ENCODE peak calls at places on chromosomes 12 and 14, in eight cellular contexts. One of them, this sample, is unnamed.

GRCh38 chr14:26204954-26205479 is 392.8 kb downstream of the NOVA1 start:
- DNase-seq in brain microvascular endothelial cell: no peak
- DNase-seq in thyroid gland: peak; percentile 39
- DNase-seq in effector memory CD4-positive, alpha-beta T cell: no peak
- DNase-seq in ovary: peak; percentile 36
- DNase-seq in adrenal gland: no peak
- DNase-seq in CD8-positive, alpha-beta T cell: no peak
- DNase-seq in CD4-positive, CD25-positive, alpha-beta regulatory T cell: no peak
- DNase-seq in this sample: no peak

GRCh38 chr14:103427485-103428443 is 42.5 kb downstream of the MARK3 start:
- DNase-seq in CD8-positive, alpha-beta T cell: no peak
- DNase-seq in ovary: peak; percentile 57
- DNase-seq in thyroid gland: no peak
- DNase-seq in brain microvascular endothelial cell: peak; percentile 80
- DNase-seq in effector memory CD4-positive, alpha-beta T cell: peak; percentile 2
- DNase-seq in adrenal gland: peak; percentile 86
- DNase-seq in CD4-positive, CD25-positive, alpha-beta regulatory T cell: peak; percentile 62
- DNase-seq in this sample: no peak

GRCh38 chr14:95774265-95775160 is 60.6 kb upstream of the TCL1A start:
- DNase-seq in ovary: peak; percentile 12
- DNase-seq in CD4-positive, CD25-positive, alpha-beta regulatory T cell: peak; percentile 53
- DNase-seq in adrenal gland: peak; percentile 32
- DNase-seq in effector memory CD4-positive, alpha-beta T cell: peak; percentile 2
- DNase-seq in CD8-positive, alpha-beta T cell: peak; percentile 33
- DNase-seq in brain microvascular endothelial cell: peak; percentile 54
- DNase-seq in thyroid gland: peak; percentile 23
- DNase-seq in this sample: no peak

GRCh38 chr12:77236066-77236465 is 170.7 kb upstream of the E2F7 start:
- DNase-seq in adrenal gland: no peak
- DNase-seq in CD8-positive, alpha-beta T cell: no peak
- DNase-seq in effector memory CD4-positive, alpha-beta T cell: no peak
- DNase-seq in thyroid gland: peak; percentile 4
- DNase-seq in ovary: no peak
- DNase-seq in CD4-positive, CD25-positive, alpha-beta regulatory T cell: no peak
- DNase-seq in brain microvascular endothelial cell: no peak
- DNase-seq in this sample: no peak

GRCh38 chr14:40028991-40029390 is 596.8 kb upstream of the FBXO33 start:
- DNase-seq in effector memory CD4-positive, alpha-beta T cell: no peak
- DNase-seq in thyroid gland: peak; percentile 36
- DNase-seq in CD4-positive, CD25-positive, alpha-beta regulatory T cell: no peak
- DNase-seq in CD8-positive, alpha-beta T cell: no peak
- DNase-seq in brain microvascular endothelial cell: no peak
- DNase-seq in adrenal gland: no peak
- DNase-seq in ovary: no peak
- DNase-seq in this sample: no peak

GRCh38 chr12:70985850-70986249 is 65.3 kb upstream of the PTPRR start:
- DNase-seq in ovary: no peak
- DNase-seq in brain microvascular endothelial cell: no peak
- DNase-seq in adrenal gland: no peak
- DNase-seq in thyroid gland: no peak
- DNase-seq in CD8-positive, alpha-beta T cell: no peak
- DNase-seq in effector memory CD4-positive, alpha-beta T cell: no peak
- DNase-seq in CD4-positive, CD25-positive, alpha-beta regulatory T cell: no peak
- DNase-seq in this sample: no peak

GRCh38 chr12:39227218-39227617 is 215.7 kb downstream of the KIF21A start:
- DNase-seq in effector memory CD4-positive, alpha-beta T cell: no peak
- DNase-seq in CD8-positive, alpha-beta T cell: no peak
- DNase-seq in CD4-positive, CD25-positive, alpha-beta regulatory T cell: no peak
- DNase-seq in thyroid gland: no peak
- DNase-seq in brain microvascular endothelial cell: no peak
- DNase-seq in ovary: no peak
- DNase-seq in adrenal gland: no peak
- DNase-seq in this sample: no peak

GRCh38 chr12:132766380-132767085 is 4.9 kb upstream of the ANKLE2 start:
- DNase-seq in CD4-positive, CD25-positive, alpha-beta regulatory T cell: no peak
- DNase-seq in ovary: no peak
- DNase-seq in effector memory CD4-positive, alpha-beta T cell: no peak
- DNase-seq in CD8-positive, alpha-beta T cell: no peak
- DNase-seq in brain microvascular endothelial cell: no peak
- DNase-seq in adrenal gland: peak; percentile 44
- DNase-seq in thyroid gland: peak; percentile 49
- DNase-seq in this sample: peak; percentile 86

GRCh38 chr14:61153436-61153835 is 127.7 kb downstream of the TMEM30B start:
- DNase-seq in brain microvascular endothelial cell: no peak
- DNase-seq in adrenal gland: no peak
- DNase-seq in thyroid gland: no peak
- DNase-seq in effector memory CD4-positive, alpha-beta T cell: no peak
- DNase-seq in CD4-positive, CD25-positive, alpha-beta regulatory T cell: no peak
- DNase-seq in CD8-positive, alpha-beta T cell: no peak
- DNase-seq in ovary: no peak
- DNase-seq in this sample: no peak

GRCh38 chr12:72236071-72236705 is 36.0 kb upstream of the TRHDE start:
- DNase-seq in CD4-positive, CD25-positive, alpha-beta regulatory T cell: no peak
- DNase-seq in adrenal gland: no peak
- DNase-seq in effector memory CD4-positive, alpha-beta T cell: no peak
- DNase-seq in CD8-positive, alpha-beta T cell: no peak
- DNase-seq in ovary: no peak
- DNase-seq in brain microvascular endothelial cell: no peak
- DNase-seq in thyroid gland: no peak
- DNase-seq in this sample: no peak

GRCh38 chr12:5965950-5966383 is 20.9 kb upstream of the ANO2 start:
- DNase-seq in CD4-positive, CD25-positive, alpha-beta regulatory T cell: peak; percentile 30
- DNase-seq in ovary: no peak
- DNase-seq in effector memory CD4-positive, alpha-beta T cell: no peak
- DNase-seq in adrenal gland: peak; percentile 51
- DNase-seq in brain microvascular endothelial cell: peak; percentile 28
- DNase-seq in thyroid gland: peak; percentile 47
- DNase-seq in CD8-positive, alpha-beta T cell: peak; percentile 32
- DNase-seq in this sample: no peak

GRCh38 chr12:83996671-83997070 is 915.9 kb downstream of the SLC6A15 start:
- DNase-seq in brain microvascular endothelial cell: no peak
- DNase-seq in CD4-positive, CD25-positive, alpha-beta regulatory T cell: no peak
- DNase-seq in CD8-positive, alpha-beta T cell: no peak
- DNase-seq in ovary: no peak
- DNase-seq in effector memory CD4-positive, alpha-beta T cell: no peak
- DNase-seq in adrenal gland: no peak
- DNase-seq in thyroid gland: no peak
- DNase-seq in this sample: no peak

GRCh38 chr12:7090222-7090998 is 1.8 kb downstream of the C1R start:
- DNase-seq in ovary: no peak
- DNase-seq in CD8-positive, alpha-beta T cell: no peak
- DNase-seq in effector memory CD4-positive, alpha-beta T cell: no peak
- DNase-seq in thyroid gland: no peak
- DNase-seq in CD4-positive, CD25-positive, alpha-beta regulatory T cell: no peak
- DNase-seq in brain microvascular endothelial cell: no peak
- DNase-seq in adrenal gland: no peak
- DNase-seq in this sample: no peak

GRCh38 chr12:57124259-57124877 is 3.9 kb upstream of the LRP1 start:
- DNase-seq in brain microvascular endothelial cell: peak; percentile 68
- DNase-seq in ovary: peak; percentile 77
- DNase-seq in CD4-positive, CD25-positive, alpha-beta regulatory T cell: peak; percentile 74
- DNase-seq in thyroid gland: peak; percentile 69
- DNase-seq in effector memory CD4-positive, alpha-beta T cell: peak; percentile 62
- DNase-seq in CD8-positive, alpha-beta T cell: peak; percentile 59
- DNase-seq in adrenal gland: peak; percentile 69
- DNase-seq in this sample: peak; percentile 83

GRCh38 chr12:508795-509194 is 49.1 kb downstream of the B4GALNT3 start:
- DNase-seq in CD8-positive, alpha-beta T cell: no peak
- DNase-seq in thyroid gland: peak; percentile 61
- DNase-seq in ovary: no peak
- DNase-seq in effector memory CD4-positive, alpha-beta T cell: no peak
- DNase-seq in CD4-positive, CD25-positive, alpha-beta regulatory T cell: no peak
- DNase-seq in adrenal gland: no peak
- DNase-seq in brain microvascular endothelial cell: no peak
- DNase-seq in this sample: no peak

GRCh38 chr14:105388976-105389375 is 9.4 kb upstream of the TEX22 start:
- DNase-seq in ovary: no peak
- DNase-seq in CD8-positive, alpha-beta T cell: no peak
- DNase-seq in adrenal gland: no peak
- DNase-seq in CD4-positive, CD25-positive, alpha-beta regulatory T cell: no peak
- DNase-seq in thyroid gland: no peak
- DNase-seq in brain microvascular endothelial cell: no peak
- DNase-seq in effector memory CD4-positive, alpha-beta T cell: no peak
- DNase-seq in this sample: no peak

GRCh38 chr12:6182279-6182898 is 17.8 kb upstream of the CD9 start:
- DNase-seq in ovary: peak; percentile 71
- DNase-seq in brain microvascular endothelial cell: peak; percentile 40
- DNase-seq in CD4-positive, CD25-positive, alpha-beta regulatory T cell: no peak
- DNase-seq in adrenal gland: no peak
- DNase-seq in effector memory CD4-positive, alpha-beta T cell: no peak
- DNase-seq in CD8-positive, alpha-beta T cell: no peak
- DNase-seq in thyroid gland: peak; percentile 52
- DNase-seq in this sample: peak; percentile 80

GRCh38 chr12:9348906-9349518 is 140.8 kb upstream of the PZP start:
- DNase-seq in brain microvascular endothelial cell: no peak
- DNase-seq in adrenal gland: no peak
- DNase-seq in CD4-positive, CD25-positive, alpha-beta regulatory T cell: no peak
- DNase-seq in effector memory CD4-positive, alpha-beta T cell: no peak
- DNase-seq in ovary: no peak
- DNase-seq in thyroid gland: no peak
- DNase-seq in CD8-positive, alpha-beta T cell: no peak
- DNase-seq in this sample: no peak

DNA sequence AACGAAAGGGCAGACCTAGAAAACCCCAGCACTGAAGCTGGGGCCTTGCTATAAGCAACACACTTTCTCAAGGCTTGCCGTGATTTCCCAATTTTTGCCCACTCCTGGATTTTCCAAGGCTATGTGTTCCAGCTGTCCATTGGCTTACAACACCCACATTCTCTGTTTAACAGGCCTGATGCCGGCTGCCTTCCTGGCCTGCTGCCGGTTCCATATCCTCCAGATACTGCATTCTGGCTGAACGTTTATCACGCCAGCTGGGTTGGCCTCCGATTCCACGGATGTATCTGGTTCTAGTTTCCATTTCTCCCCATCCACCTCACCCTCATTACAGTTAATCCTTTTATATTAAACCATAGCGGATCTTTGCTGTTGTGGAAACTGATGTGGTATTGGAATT is 1.9 kb upstream of the PCNX1 start:
- DNase-seq in CD8-positive, alpha-beta T cell: no peak
- DNase-seq in CD4-positive, CD25-positive, alpha-beta regulatory T cell: no peak
- DNase-seq in thyroid gland: no peak
- DNase-seq in brain microvascular endothelial cell: no peak
- DNase-seq in adrenal gland: peak; percentile 41
- DNase-seq in effector memory CD4-positive, alpha-beta T cell: no peak
- DNase-seq in ovary: peak; percentile 62
- DNase-seq in this sample: peak; percentile 78
- H3K27ac ChIP-seq in CD8-positive, alpha-beta T cell: no peak overlapping the region
- H3K27ac ChIP-seq in CD4-positive, CD25-positive, alpha-beta regulatory T cell: peak overlapping the region; percentile 88
- H3K27ac ChIP-seq in thyroid gland: peak overlapping the region; percentile 46
- H3K27ac ChIP-seq in brain microvascular endothelial cell: no peak overlapping the region
- H3K27ac ChIP-seq in adrenal gland: peak overlapping the region; percentile 68
- H3K27ac ChIP-seq in effector memory CD4-positive, alpha-beta T cell: no peak overlapping the region
- H3K27ac ChIP-seq in ovary: peak overlapping the region; percentile 92
- H3K27ac ChIP-seq in this sample: peak overlapping the region; percentile 96

DNA sequence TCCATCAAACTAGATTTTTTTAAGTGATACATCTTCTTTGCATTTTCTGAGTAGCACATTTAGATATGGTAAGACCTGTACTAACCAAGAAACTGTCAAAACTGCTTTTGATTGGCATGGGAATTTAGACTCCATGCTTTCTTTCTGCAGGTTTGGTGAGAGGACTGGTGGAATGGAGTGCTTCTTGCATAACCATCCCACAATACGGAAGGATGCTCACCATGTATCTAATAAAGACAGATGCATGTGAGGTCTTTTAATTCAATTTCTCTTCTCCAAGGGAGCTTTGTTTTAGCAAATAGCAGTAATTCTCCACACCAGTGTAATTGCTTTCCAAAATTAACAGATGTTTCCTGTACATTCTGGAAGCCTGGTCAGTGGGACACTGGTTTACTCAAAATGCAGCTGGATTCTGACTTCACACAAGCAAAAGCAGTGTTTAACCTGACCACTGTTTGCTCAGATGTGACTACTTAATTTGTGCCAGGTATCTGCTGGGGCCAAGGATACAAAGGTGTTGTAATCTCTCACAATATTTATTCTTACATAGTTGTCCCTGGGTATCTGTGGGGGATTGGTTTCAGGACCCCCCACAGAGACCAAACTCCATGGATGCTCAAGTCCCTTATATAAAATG is 26.1 kb downstream of the FGD6 start:
- DNase-seq in CD8-positive, alpha-beta T cell: no peak
- DNase-seq in thyroid gland: no peak
- DNase-seq in CD4-positive, CD25-positive, alpha-beta regulatory T cell: no peak
- DNase-seq in brain microvascular endothelial cell: no peak
- DNase-seq in effector memory CD4-positive, alpha-beta T cell: no peak
- DNase-seq in ovary: no peak
- DNase-seq in adrenal gland: no peak
- DNase-seq in this sample: no peak
- H3K27me3 ChIP-seq in CD8-positive, alpha-beta T cell: no peaks in the 10 kb centered on the region
- H3K27me3 ChIP-seq in thyroid gland: no peaks in the 10 kb centered on the region
- H3K27me3 ChIP-seq in CD4-positive, CD25-positive, alpha-beta regulatory T cell: no peaks in the 10 kb centered on the region
- H3K27me3 ChIP-seq in brain microvascular endothelial cell: no peaks in the 10 kb centered on the region
- H3K27me3 ChIP-seq in effector memory CD4-positive, alpha-beta T cell: no peaks in the 10 kb centered on the region
- H3K27me3 ChIP-seq in ovary: no peaks in the 10 kb centered on the region
- H3K27me3 ChIP-seq in adrenal gland: no peaks in the 10 kb centered on the region
- H3K27me3 ChIP-seq in this sample: no peaks in the 10 kb centered on the region

GRCh38 chr14:93944348-93945069 is 17.4 kb downstream of the FAM181A start:
- DNase-seq in effector memory CD4-positive, alpha-beta T cell: no peak
- DNase-seq in thyroid gland: no peak
- DNase-seq in ovary: no peak
- DNase-seq in CD4-positive, CD25-positive, alpha-beta regulatory T cell: no peak
- DNase-seq in CD8-positive, alpha-beta T cell: no peak
- DNase-seq in adrenal gland: peak; percentile 59
- DNase-seq in brain microvascular endothelial cell: no peak
- DNase-seq in this sample: no peak

GRCh38 chr14:93945070-93945399 is 17.9 kb downstream of the FAM181A start:
- DNase-seq in thyroid gland: no peak
- DNase-seq in CD4-positive, CD25-positive, alpha-beta regulatory T cell: no peak
- DNase-seq in brain microvascular endothelial cell: no peak
- DNase-seq in effector memory CD4-positive, alpha-beta T cell: no peak
- DNase-seq in ovary: no peak
- DNase-seq in CD8-positive, alpha-beta T cell: no peak
- DNase-seq in adrenal gland: no peak
- DNase-seq in this sample: no peak

GRCh38 chr14:93946506-93947170 is 19.5 kb downstream of the FAM181A start:
- DNase-seq in effector memory CD4-positive, alpha-beta T cell: no peak
- DNase-seq in CD4-positive, CD25-positive, alpha-beta regulatory T cell: no peak
- DNase-seq in brain microvascular endothelial cell: peak; percentile 37
- DNase-seq in thyroid gland: no peak
- DNase-seq in ovary: no peak
- DNase-seq in CD8-positive, alpha-beta T cell: no peak
- DNase-seq in adrenal gland: no peak
- DNase-seq in this sample: no peak

GRCh38 chr14:93947282-93947681 is 20.1 kb downstream of the FAM181A start:
- DNase-seq in CD8-positive, alpha-beta T cell: no peak
- DNase-seq in thyroid gland: no peak
- DNase-seq in CD4-positive, CD25-positive, alpha-beta regulatory T cell: no peak
- DNase-seq in effector memory CD4-positive, alpha-beta T cell: no peak
- DNase-seq in ovary: no peak
- DNase-seq in brain microvascular endothelial cell: no peak
- DNase-seq in adrenal gland: no peak
- DNase-seq in this sample: no peak

GRCh38 chr14:93946104-93946503 is 19.0 kb downstream of the FAM181A start:
- DNase-seq in brain microvascular endothelial cell: peak; percentile 24
- DNase-seq in effector memory CD4-positive, alpha-beta T cell: no peak
- DNase-seq in ovary: no peak
- DNase-seq in CD4-positive, CD25-positive, alpha-beta regulatory T cell: no peak
- DNase-seq in adrenal gland: peak; percentile 63
- DNase-seq in CD8-positive, alpha-beta T cell: no peak
- DNase-seq in thyroid gland: no peak
- DNase-seq in this sample: no peak
- H3K36me3 ChIP-seq in brain microvascular endothelial cell: no peaks in the 10 kb centered on the region
- H3K36me3 ChIP-seq in effector memory CD4-positive, alpha-beta T cell: no peaks in the 10 kb centered on the region
- H3K36me3 ChIP-seq in ovary: no peaks in the 10 kb centered on the region
- H3K36me3 ChIP-seq in CD4-positive, CD25-positive, alpha-beta regulatory T cell: peaks cover 12% of the 10 kb centered on the region
- H3K36me3 ChIP-seq in adrenal gland: no peaks in the 10 kb centered on the region
- H3K36me3 ChIP-seq in CD8-positive, alpha-beta T cell: no peaks in the 10 kb centered on the region
- H3K36me3 ChIP-seq in thyroid gland: no peaks in the 10 kb centered on the region
- H3K36me3 ChIP-seq in this sample: peaks cover 86% of the 10 kb centered on the region

GRCh38 chr12:89350661-89351488 is 1.4 kb downstream of the DUSP6 start:
- DNase-seq in CD4-positive, CD25-positive, alpha-beta regulatory T cell: peak; percentile 56
- DNase-seq in brain microvascular endothelial cell: no peak
- DNase-seq in ovary: no peak
- DNase-seq in thyroid gland: peak; percentile 21
- DNase-seq in adrenal gland: no peak
- DNase-seq in CD8-positive, alpha-beta T cell: no peak
- DNase-seq in effector memory CD4-positive, alpha-beta T cell: no peak
- DNase-seq in this sample: no peak
- H3K27ac ChIP-seq in CD4-positive, CD25-positive, alpha-beta regulatory T cell: peak overlapping the region; percentile 69
- H3K27ac ChIP-seq in brain microvascular endothelial cell: peak overlapping the region; percentile 69
- H3K27ac ChIP-seq in ovary: peak overlapping the region; percentile 16
- H3K27ac ChIP-seq in thyroid gland: peak overlapping the region; percentile 99
- H3K27ac ChIP-seq in adrenal gland: peak overlapping the region; percentile 93
- H3K27ac ChIP-seq in CD8-positive, alpha-beta T cell: no peak overlapping the region
- H3K27ac ChIP-seq in effector memory CD4-positive, alpha-beta T cell: peak overlapping the region; percentile 36
- H3K27ac ChIP-seq in this sample: peak overlapping the region; percentile 100